ENCODE peak calls at places on chromosomes 5 and 9, in nine cellular contexts. S, P, Q, E, H, F, C, V and G are unnamed samples.

GRCh38 chr5:166535641-166536040 is 1755.8 kb upstream of the WWC1 start:
- DNase-seq in S (no peak), P (no peak), Q (no peak), E (no peak), H (no peak), F (no peak), C (no peak), V (no peak), G (no peak)

GRCh38 chr9:132141364-132141947 is 20.4 kb upstream of the NTNG2 start:
- DNase-seq in S (no peak), P (no peak), Q (peak), E (no peak), H (no peak), F (no peak), C (peak), V (no peak), G (no peak)

GRCh38 chr5:3836528-3836927 is 240.9 kb downstream of the IRX1 start:
- DNase-seq in S (no peak), P (no peak), Q (no peak), E (no peak), H (no peak), F (no peak), C (no peak), V (no peak), G (no peak)

GRCh38 chr9:131348631-131349521 is 45.0 kb upstream of the PRRC2B start:
- DNase-seq in S (no peak), P (no peak), Q (no peak), E (no peak), H (no peak), F (no peak), C (no peak), V (peak), G (no peak)

GRCh38 chr9:131624636-131625241 is 79.4 kb downstream of the PRRT1B start:
- DNase-seq in S (no peak), P (no peak), Q (no peak), E (no peak), H (no peak), F (peak), C (peak), V (no peak), G (no peak)

GRCh38 chr5:41856644-41857491 is 13.4 kb downstream of the OXCT1 start:
- DNase-seq in S (peak), P (no peak), Q (peak), E (peak), H (peak), F (peak), C (peak), V (peak), G (no peak)

GRCh38 chr9:13446935-13447334 is 167.4 kb upstream of the MPDZ start:
- DNase-seq in S (no peak), P (no peak), Q (no peak), E (no peak), H (no peak), F (no peak), C (no peak), V (no peak), G (no peak)

GRCh38 chr5:181099453-181100086 is 31.4 kb downstream of the OR2V1 start:
- DNase-seq in S (no peak), P (no peak), Q (no peak), E (no peak), H (no peak), F (no peak), C (peak), V (no peak), G (no peak)

GRCh38 chr5:10485142-10485795 is 43.6 kb downstream of the ROPN1L start:
- DNase-seq in S (no peak), P (no peak), Q (peak), E (no peak), H (no peak), F (peak), C (no peak), V (no peak), G (peak)

GRCh38 chr9:113463418-113464285 is at the start of gene RGS3:
- DNase-seq in S (no peak), P (no peak), Q (peak), E (no peak), H (no peak), F (peak), C (peak), V (peak), G (no peak)

GRCh38 chr5:102850503-102850902 is 95.4 kb downstream of the PAM start:
- DNase-seq in S (no peak), P (no peak), Q (no peak), E (no peak), H (no peak), F (no peak), C (no peak), V (no peak), G (no peak)

GRCh38 chr9:126417007-126417406 is 90.4 kb downstream of the MVB12B start:
- DNase-seq in S (no peak), P (no peak), Q (no peak), E (no peak), H (no peak), F (no peak), C (no peak), V (no peak), G (no peak)

GRCh38 chr5:52469420-52469819 is 318.3 kb upstream of the ITGA1 start:
- DNase-seq in S (no peak), P (no peak), Q (no peak), E (no peak), H (no peak), F (no peak), C (no peak), V (no peak), G (no peak)

GRCh38 chr5:133408322-133408721 is 204.0 kb downstream of the FSTL4 start:
- DNase-seq in S (no peak), P (no peak), Q (no peak), E (no peak), H (no peak), F (no peak), C (no peak), V (no peak), G (no peak)

GRCh38 chr5:149404746-149405549 is 25.9 kb upstream of the IL17B start:
- DNase-seq in S (no peak), P (no peak), Q (peak), E (no peak), H (no peak), F (no peak), C (no peak), V (no peak), G (no peak)

GRCh38 chr5:153617190-153617589 is 126.7 kb downstream of the GRIA1 start:
- DNase-seq in S (no peak), P (no peak), Q (peak), E (no peak), H (no peak), F (no peak), C (no peak), V (no peak), G (no peak)